ENCODE peak calls at places on chromosomes 11 and 22, in six cellular contexts. W is T-helper 2 cell; G is kidney glomerular epithelial cell; J is effector CD4-positive, alpha-beta T cell; X is NCI-H748 treated with DMSO at 0.1 percent for 48 hours; Z is EL. D is an unnamed sample.

GRCh38 chr22:25176175-25176574 is 23.5 kb upstream of the CRYBB3 start:
- DNase-seq in W (no peak), G (no peak), J (no peak), X (no peak), Z (no peak), D (no peak)

GRCh38 chr22:43441216-43441615 is 29.4 kb downstream of the MPPED1 start:
- DNase-seq in W (no peak), G (no peak), J (no peak), X (no peak), Z (no peak), D (no peak)

GRCh38 chr11:6476571-6476970 is 2.8 kb upstream of the TRIM3 start:
- DNase-seq in W (no peak), G (no peak), J (no peak), X (no peak), Z (no peak), D (peak; percentile 4)

GRCh38 chr11:128871165-128871564 is 4.1 kb upstream of the KCNJ1 start:
- DNase-seq in W (no peak), G (no peak), J (no peak), X (no peak), Z (no peak), D (no peak)

GRCh38 chr11:68212421-68213134 is 518 bp downstream of the KMT5B start:
- DNase-seq in W (peak; percentile 79), G (peak; percentile 42), J (peak; percentile 50), X (peak; percentile 28), Z (peak; percentile 80), D (peak; percentile 65)

GRCh38 chr11:62012451-62013265 is 45.2 kb upstream of the FTH1 start:
- DNase-seq in W (no peak), G (peak; percentile 91), J (no peak), X (no peak), Z (peak; percentile 60), D (no peak)

GRCh38 chr22:16721969-16722368 is 103.2 kb downstream of the XKR3 start:
- DNase-seq in W (no peak), G (no peak), J (no peak), X (no peak), Z (no peak), D (no peak)

GRCh38 chr11:62755086-62755615 is 1.2 kb upstream of the ZBTB3 start:
- DNase-seq in W (no peak), G (no peak), J (no peak), X (no peak), Z (no peak), D (no peak)

GRCh38 chr22:42613869-42614268 is 814 bp downstream of the POLDIP3 start:
- DNase-seq in W (no peak), G (no peak), J (no peak), X (no peak), Z (no peak), D (no peak)

GRCh38 chr11:124872741-124873140 is 7.5 kb downstream of the ROBO3 start:
- DNase-seq in W (no peak), G (no peak), J (no peak), X (no peak), Z (no peak), D (no peak)

GRCh38 chr11:70359806-70360205 is 38.5 kb upstream of the CTTN start:
- DNase-seq in W (no peak), G (no peak), J (no peak), X (no peak), Z (no peak), D (no peak)

GRCh38 chr22:41910599-41911291 is 4.1 kb downstream of the SHISA8 start:
- DNase-seq in W (peak; percentile 49), G (no peak), J (no peak), X (no peak), Z (peak; percentile 44), D (no peak)